ENCODE peak calls at places on chromosomes 13 and 19, in four cellular contexts. O is dorsolateral prefrontal cortex, B is neural progenitor cell, P is GM12878. Y is an unnamed sample.

GRCh38 chr19:15790096-15790495 is 2.6 kb downstream of the OR10H5 start:
- DNase-seq in B (no peak), O (no peak), P (no peak), Y (no peak)

GRCh38 chr19:30084390-30084819 is 142.4 kb downstream of the URI1 start:
- DNase-seq in B (no peak), P (no peak), O (no peak), Y (no peak)

GRCh38 chr13:64007334-64007733 is 2591.7 kb upstream of the PCDH20 start:
- DNase-seq in B (no peak), O (no peak), P (no peak), Y (no peak)

GRCh38 chr13:94351292-94352000 is 128.0 kb downstream of the DCT start:
- DNase-seq in O (no peak), B (no peak), P (no peak), Y (peak; percentile 63)

GRCh38 chr13:109246001-109246400 is 540.4 kb downstream of the IRS2 start:
- DNase-seq in O (no peak), B (peak; percentile 16), P (no peak), Y (no peak)

GRCh38 chr19:46704379-46705076 is 12.4 kb downstream of the PRKD2 start:
- DNase-seq in P (no peak), B (peak; percentile 71), O (peak; percentile 56), Y (peak; percentile 33)

GRCh38 chr19:17329061-17329767 is 5.4 kb downstream of the ANO8 start:
- DNase-seq in O (no peak), B (peak; percentile 46), P (no peak), Y (no peak)

GRCh38 chr19:52188822-52189744 is 769 bp upstream of the PPP2R1A start:
- DNase-seq in P (no peak), B (no peak), O (no peak), Y (no peak)

GRCh38 chr19:31613683-31614219 is 264.5 kb upstream of the TSHZ3 start:
- DNase-seq in O (no peak), P (no peak), B (peak; percentile 17), Y (no peak)

DNA sequence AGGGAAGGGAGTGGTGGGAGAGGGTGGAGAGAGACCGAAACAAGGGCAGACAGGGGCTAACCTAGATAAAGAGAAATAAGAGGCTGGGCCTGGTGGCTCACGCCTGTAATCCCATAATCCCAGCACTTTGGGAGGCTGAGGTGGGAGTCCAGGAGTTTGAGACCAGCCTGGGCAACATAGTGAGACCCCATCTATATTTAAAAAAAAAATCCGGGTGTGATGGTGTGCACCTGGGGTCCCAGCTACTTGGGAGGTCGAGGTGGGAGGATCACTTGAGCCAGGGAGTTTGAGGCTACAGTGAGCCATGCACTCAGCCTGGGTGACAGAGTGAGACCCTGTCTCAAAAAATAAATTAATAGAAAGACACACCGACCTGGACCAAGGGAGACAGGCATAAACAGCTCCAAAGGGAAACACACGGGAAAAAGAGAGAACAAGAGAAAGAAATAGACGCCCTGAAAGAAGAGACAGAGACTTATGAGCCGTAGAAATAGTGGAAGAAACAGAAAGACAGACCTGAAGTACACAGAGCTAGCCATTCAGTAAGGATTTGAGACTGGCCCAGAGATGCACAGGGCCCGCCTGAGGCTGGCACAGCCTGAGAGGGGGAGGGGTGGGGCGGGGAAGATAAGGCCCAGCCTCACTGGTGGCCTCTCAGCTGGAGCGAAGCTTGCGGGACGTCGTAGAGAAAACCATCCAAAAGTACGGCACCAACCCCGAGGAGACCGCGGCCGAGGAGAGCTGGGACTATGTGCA is 2.2 kb downstream of the CD37 start:
- DNase-seq in O (no peak), B (no peak), P (no peak), Y (no peak)
- H3K4me3 ChIP-seq in O (no peak overlapping the region), B (peak overlapping the region; percentile 39), P (peak overlapping the region; percentile 86), Y (no peak overlapping the region)

DNA sequence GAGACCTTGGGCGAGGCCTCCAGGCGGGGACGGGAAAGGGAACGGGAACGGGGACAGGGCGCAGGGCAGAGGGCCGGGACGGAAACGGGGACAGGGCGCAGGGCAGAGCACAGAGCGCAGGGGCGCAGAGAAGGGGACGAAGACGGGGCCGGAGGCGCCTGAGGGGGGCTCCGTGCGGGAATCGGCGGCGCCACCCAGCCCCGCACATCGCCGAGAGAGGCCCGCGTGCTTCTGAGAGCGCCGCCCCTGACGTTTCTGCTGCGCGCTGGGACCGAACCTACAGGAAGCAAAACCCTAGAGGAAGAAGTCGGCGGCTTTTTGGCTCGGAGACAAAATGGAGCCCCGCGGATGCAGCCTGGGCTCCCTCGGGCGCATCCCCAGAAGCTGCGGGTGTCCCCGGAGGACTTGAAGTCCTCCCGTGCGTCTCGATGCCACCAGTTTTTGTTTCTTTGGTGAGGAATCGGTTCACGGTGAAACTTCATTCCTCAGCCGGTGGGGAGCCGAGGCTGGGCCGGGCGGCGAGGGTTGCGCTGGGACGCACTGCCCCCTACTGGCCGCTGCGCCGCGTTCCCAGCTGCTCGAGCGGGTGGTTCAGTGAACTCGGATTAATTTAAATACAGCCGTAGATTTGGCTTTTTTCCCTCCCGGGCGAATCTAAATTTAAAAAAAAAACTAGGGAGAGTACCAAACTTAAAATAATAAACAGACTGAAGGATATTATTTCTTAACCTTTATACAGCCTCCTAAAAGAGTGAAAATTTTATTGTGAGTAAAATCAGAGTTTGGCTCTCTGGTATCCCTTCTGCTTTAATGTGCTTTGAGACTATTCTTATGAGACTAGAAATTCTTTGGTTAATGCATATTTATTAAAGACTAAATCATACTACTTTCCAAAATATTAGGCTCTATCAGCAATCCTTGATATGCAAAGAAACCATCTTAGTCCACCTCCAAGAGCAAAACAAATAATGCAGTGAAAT is 350.0 kb upstream of the ARGLU1 start:
- DNase-seq in B (peak; percentile 91), O (peak; percentile 72), P (no peak), Y (peak; percentile 75)
- TF ChIP-seq CTCF in B (peak; percentile 99), O (peak; percentile 95), P (peak; percentile 88), Y (peak; percentile 82)

GRCh38 chr13:89401209-89401810 is 1730.1 kb downstream of the SLITRK5 start:
- DNase-seq in O (no peak), B (no peak), P (no peak), Y (peak; percentile 52)
- H3K4me3 ChIP-seq in O (no peak overlapping the region), B (no peak overlapping the region), P (no peak overlapping the region), Y (no peak overlapping the region)

GRCh38 chr13:106520205-106521004 is 15.1 kb downstream of the EFNB2 start:
- DNase-seq in B (peak; percentile 52), O (no peak), P (no peak), Y (peak; percentile 45)
- TF ChIP-seq CTCF in B (peak; percentile 39), O (peak; percentile 37), P (no peak), Y (peak; percentile 63)

GRCh38 chr13:113122571-113123225 is at the start of gene F10:
- DNase-seq in O (no peak), P (no peak), B (peak; percentile 72), Y (peak; percentile 70)
- H3K4me3 ChIP-seq in O (no peak within 1 kb of the TSS), P (no peak within 1 kb of the TSS), B (peak within 1 kb of the TSS; percentile 9), Y (peak within 1 kb of the TSS; percentile 54)

DNA sequence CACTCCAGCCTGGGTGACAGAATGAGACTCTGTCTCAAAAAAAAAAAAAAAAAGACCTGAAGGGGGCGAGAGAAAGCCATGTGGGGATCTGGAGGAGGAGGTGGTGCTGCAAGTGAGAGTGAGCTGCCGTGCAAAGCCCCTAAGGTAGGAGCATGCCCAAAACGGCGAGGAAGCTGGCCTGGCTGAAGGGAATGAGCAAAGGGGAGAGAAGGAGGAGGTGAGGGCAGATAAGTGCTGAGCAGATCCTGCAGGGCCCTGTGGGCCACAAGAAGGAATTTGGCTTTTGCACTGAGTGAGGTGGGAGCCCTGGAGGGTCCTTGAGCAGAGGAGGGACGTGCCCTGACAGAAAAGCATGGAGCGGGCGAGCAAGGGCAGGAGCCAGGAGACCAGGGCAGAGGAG is 19.4 kb upstream of the ADGRE5 start:
- DNase-seq in P (no peak), B (peak; percentile 52), O (no peak), Y (no peak)
- TF ChIP-seq CTCF in P (peak; percentile 25), B (peak; percentile 26), O (no peak), Y (peak; percentile 31)

GRCh38 chr19:50629801-50630200 is 9.9 kb downstream of the SYT3 start:
- DNase-seq in O (no peak), P (no peak), B (no peak), Y (no peak)
- H3K4me3 ChIP-seq in O (no peak overlapping the region), P (no peak overlapping the region), B (no peak overlapping the region), Y (no peak overlapping the region)